ENCODE peak calls at places on chromosomes 6 and 20, in ten cellular contexts. U, A, O, D, Q, G, T, P, K and E are unnamed samples.

GRCh38 chr20:38272961-38273360 is 12.4 kb upstream of the KIAA1755 start:
- DNase-seq in O (peak; percentile 47), A (no peak), P (peak; percentile 66), U (no peak), Q (no peak), D (no peak), T (no peak), K (no peak), G (no peak), E (no peak)

GRCh38 chr6:37630281-37630799 is 67.3 kb downstream of the MDGA1 start:
- DNase-seq in O (peak; percentile 96), D (no peak), U (peak; percentile 98), Q (no peak), A (no peak), P (peak; percentile 95), G (no peak), T (no peak), K (no peak), E (no peak)

GRCh38 chr6:21438986-21439352 is 154.6 kb upstream of the SOX4 start:
- DNase-seq in U (no peak), P (no peak), D (no peak), Q (no peak), T (no peak), A (no peak), O (no peak), G (no peak), K (no peak), E (no peak)

GRCh38 chr6:10587694-10588392 is 66.7 kb downstream of the GCNT2 start:
- DNase-seq in Q (no peak), T (no peak), P (no peak), U (no peak), K (no peak), D (no peak), G (no peak), A (no peak), O (no peak), E (no peak)

GRCh38 chr20:48463916-48464315 is 363.9 kb downstream of the PREX1 start:
- DNase-seq in P (peak; percentile 58), D (no peak), O (peak; percentile 39), U (peak; percentile 20), T (no peak), G (no peak), A (no peak), Q (no peak), K (no peak), E (no peak)

GRCh38 chr6:145250436-145250835 is 484.9 kb downstream of the EPM2A start:
- DNase-seq in T (no peak), K (no peak), O (no peak), D (no peak), P (no peak), U (no peak), G (no peak), A (no peak), Q (no peak), E (no peak)

GRCh38 chr6:159105716-159106115 is 60.9 kb upstream of the TAGAP start:
- DNase-seq in P (no peak), T (no peak), U (no peak), Q (no peak), A (no peak), G (no peak), D (no peak), O (no peak), K (no peak), E (no peak)

GRCh38 chr6:134537146-134537555 is 219.2 kb upstream of the SGK1 start:
- DNase-seq in U (peak; percentile 73), A (no peak), O (peak; percentile 89), G (no peak), T (no peak), K (no peak), Q (no peak), D (no peak), P (peak; percentile 55), E (no peak)

GRCh38 chr6:166490671-166491500 is 95.6 kb downstream of the RAMACL start:
- DNase-seq in G (no peak), O (peak; percentile 48), Q (no peak), K (no peak), U (no peak), P (peak; percentile 73), T (no peak), D (no peak), A (peak; percentile 31), E (no peak)

GRCh38 chr20:44251284-44251683 is 4.2 kb downstream of the GDAP1L1 start:
- DNase-seq in T (no peak), G (no peak), A (no peak), D (no peak), U (no peak), K (no peak), Q (no peak), P (no peak), O (no peak), E (no peak)

GRCh38 chr6:169845426-169846285 is 94.2 kb downstream of the ERMARD start:
- DNase-seq in A (no peak), T (no peak), P (no peak), U (no peak), O (no peak), D (no peak), Q (peak; percentile 10), G (no peak), K (no peak), E (peak; percentile 30)

GRCh38 chr20:53757472-53757913 is 163.9 kb upstream of the ZNF217 start:
- DNase-seq in G (no peak), T (no peak), O (no peak), U (no peak), Q (no peak), A (no peak), D (no peak), K (no peak), P (no peak), E (no peak)

GRCh38 chr6:43939281-43940070 is 169.5 kb downstream of the VEGFA start:
- DNase-seq in P (no peak), U (no peak), K (no peak), T (no peak), D (no peak), Q (peak; percentile 18), A (no peak), G (no peak), O (no peak), E (no peak)

GRCh38 chr20:1291191-1291741 is 25.2 kb downstream of the SNPH start:
- DNase-seq in A (no peak), P (peak; percentile 55), Q (no peak), O (peak; percentile 71), K (no peak), T (no peak), D (no peak), U (no peak), G (peak; percentile 42), E (no peak)

GRCh38 chr6:1055015-1055921 is 256.6 kb upstream of the FOXQ1 start:
- DNase-seq in A (no peak), D (no peak), P (no peak), U (no peak), T (no peak), K (no peak), G (no peak), O (no peak), Q (no peak), E (no peak)

GRCh38 chr20:60331688-60332300 is 373.6 kb downstream of the CDH26 start:
- DNase-seq in O (no peak), P (no peak), Q (no peak), K (no peak), G (peak; percentile 38), D (no peak), A (no peak), T (no peak), U (no peak), E (no peak)

GRCh38 chr6:108549741-108550140 is 11.0 kb upstream of the FOXO3 start:
- DNase-seq in Q (no peak), P (peak; percentile 30), D (no peak), T (no peak), O (no peak), U (no peak), K (no peak), G (no peak), A (no peak), E (no peak)

GRCh38 chr20:40866056-40866455 is 162.6 kb upstream of the TOP1 start:
- DNase-seq in P (no peak), A (no peak), U (no peak), D (no peak), T (no peak), Q (no peak), K (no peak), O (no peak), G (no peak), E (no peak)

GRCh38 chr6:30687659-30688431 is 1.4 kb upstream of the PPP1R18 start:
- DNase-seq in U (no peak), D (no peak), P (peak; percentile 60), K (no peak), G (no peak), T (no peak), Q (peak; percentile 53), A (peak; percentile 33), O (no peak), E (no peak)

GRCh38 chr6:64376394-64376793 is 740.8 kb downstream of the PHF3 start:
- DNase-seq in O (no peak), P (no peak), U (no peak), G (no peak), A (no peak), Q (no peak), T (no peak), K (no peak), D (no peak), E (no peak)

GRCh38 chr6:44115866-44116265 is 11.4 kb downstream of the MRPL14 start:
- DNase-seq in A (no peak), K (no peak), T (no peak), G (no peak), O (no peak), D (no peak), P (no peak), Q (no peak), U (no peak), E (no peak)

GRCh38 chr6:16397623-16398022 is 159.2 kb downstream of the GMPR start:
- DNase-seq in T (no peak), O (peak; percentile 6), P (no peak), D (no peak), U (no peak), Q (no peak), A (no peak), K (no peak), G (no peak), E (no peak)

GRCh38 chr20:39946053-39946810 is 742.8 kb downstream of the MAFB start:
- DNase-seq in K (no peak), A (no peak), U (no peak), T (no peak), D (no peak), Q (no peak), O (no peak), G (no peak), P (no peak), E (no peak)

GRCh38 chr20:45406260-45407066 is 1.6 kb upstream of the DBNDD2 start:
- DNase-seq in T (peak; percentile 26), U (no peak), K (peak; percentile 60), Q (peak; percentile 71), O (peak; percentile 4), A (peak; percentile 91), D (peak; percentile 71), G (peak; percentile 35), P (peak; percentile 47), E (peak; percentile 88)

GRCh38 chr6:158706369-158706982 is 56.6 kb downstream of the SYTL3 start:
- DNase-seq in U (no peak), Q (peak; percentile 78), G (no peak), T (no peak), D (no peak), P (peak; percentile 68), A (peak; percentile 56), O (no peak), K (no peak), E (peak; percentile 75)

GRCh38 chr6:159955945-159956361 is 12.9 kb upstream of the IGF2R start:
- DNase-seq in U (no peak), T (no peak), A (no peak), D (no peak), G (no peak), Q (no peak), P (no peak), K (no peak), O (no peak), E (no peak)

GRCh38 chr6:38346291-38347079 is 293.2 kb downstream of the BTBD9 start:
- DNase-seq in G (no peak), D (no peak), K (no peak), T (no peak), P (peak; percentile 56), U (peak; percentile 83), Q (no peak), O (peak; percentile 78), A (no peak), E (no peak)

GRCh38 chr20:31819083-31819784 is at the start of gene MYLK2:
- DNase-seq in Q (no peak), A (no peak), P (no peak), D (no peak), U (no peak), K (no peak), G (no peak), O (no peak), T (no peak), E (peak; percentile 54)